ENCODE peak calls at places on chromosomes 3 and 15, in nine cellular contexts. C, L, T, X, Y, H, F, N and Z are unnamed samples.

GRCh38 chr3:13836658-13837587 is 42.9 kb downstream of the WNT7A start:
- DNase-seq in C (no peak), L (no peak), T (no peak), X (no peak), Y (no peak), H (no peak), F (no peak), N (no peak), Z (no peak)

GRCh38 chr3:69791919-69792399 is 52.7 kb downstream of the MITF start:
- DNase-seq in C (no peak), L (no peak), T (no peak), X (no peak), Y (no peak), H (peak; percentile 56), F (peak; percentile 73), N (no peak), Z (no peak)

GRCh38 chr3:194869482-194870169 is 183.9 kb downstream of the FAM43A start:
- DNase-seq in C (no peak), L (no peak), T (peak; percentile 53), X (no peak), Y (no peak), H (peak; percentile 49), F (no peak), N (no peak), Z (no peak)

GRCh38 chr3:114299421-114299820 is 5.6 kb downstream of the TIGIT start:
- DNase-seq in C (no peak), L (no peak), T (peak; percentile 84), X (peak; percentile 81), Y (peak; percentile 54), H (peak; percentile 12), F (peak; percentile 36), N (no peak), Z (peak; percentile 67)

GRCh38 chr15:88513195-88513594 is 33.3 kb downstream of the DET1 start:
- DNase-seq in C (no peak), L (no peak), T (no peak), X (no peak), Y (no peak), H (no peak), F (no peak), N (no peak), Z (no peak)

GRCh38 chr15:92904832-92905640 is 4.9 kb downstream of the CHD2 start:
- DNase-seq in C (no peak), L (no peak), T (no peak), X (no peak), Y (no peak), H (no peak), F (no peak), N (no peak), Z (no peak)

GRCh38 chr15:30885814-30886213 is 17.9 kb upstream of the FAN1 start:
- DNase-seq in C (no peak), L (no peak), T (no peak), X (peak; percentile 88), Y (no peak), H (no peak), F (peak; percentile 29), N (no peak), Z (no peak)

GRCh38 chr3:182889948-182890629 is 90.2 kb downstream of the DCUN1D1 start:
- DNase-seq in C (no peak), L (no peak), T (no peak), X (no peak), Y (no peak), H (no peak), F (peak; percentile 5), N (no peak), Z (no peak)

GRCh38 chr3:150348500-150348899 is 59.6 kb upstream of the TSC22D2 start:
- DNase-seq in C (no peak), L (no peak), T (peak; percentile 64), X (no peak), Y (no peak), H (peak; percentile 92), F (peak; percentile 80), N (peak; percentile 39), Z (no peak)

GRCh38 chr3:158569717-158570244 is 1.2 kb upstream of the MLF1 start:
- DNase-seq in C (no peak), L (peak; percentile 30), T (no peak), X (no peak), Y (no peak), H (no peak), F (no peak), N (no peak), Z (no peak)

GRCh38 chr3:170752571-170753155 is 117.3 kb downstream of the RPL22L1 start:
- DNase-seq in C (no peak), L (no peak), T (no peak), X (no peak), Y (no peak), H (no peak), F (no peak), N (no peak), Z (peak; percentile 59)

GRCh38 chr3:187987919-187988318 is 166.0 kb upstream of the LPP start:
- DNase-seq in C (no peak), L (no peak), T (no peak), X (no peak), Y (no peak), H (no peak), F (no peak), N (no peak), Z (no peak)

GRCh38 chr3:22491326-22491725 is 711.8 kb upstream of the UBE2E2 start:
- DNase-seq in C (no peak), L (no peak), T (no peak), X (no peak), Y (no peak), H (no peak), F (no peak), N (no peak), Z (no peak)

GRCh38 chr3:42190701-42191442 is 75.1 kb downstream of the CCK start:
- DNase-seq in C (peak; percentile 77), L (no peak), T (peak; percentile 59), X (peak; percentile 93), Y (peak; percentile 75), H (peak; percentile 67), F (peak; percentile 72), N (peak; percentile 68), Z (peak; percentile 63)

GRCh38 chr3:64099316-64099715 is 76.0 kb upstream of the PSMD6 start:
- DNase-seq in C (no peak), L (no peak), T (no peak), X (no peak), Y (no peak), H (no peak), F (no peak), N (no peak), Z (no peak)
- H3K36me3 ChIP-seq in C (peaks cover 4% of the 10 kb centered on the region), L (no peaks in the 10 kb centered on the region), T (no peaks in the 10 kb centered on the region), X (peaks cover 10% of the 10 kb centered on the region), Y (peaks cover 41% of the 10 kb centered on the region), H (peaks cover 4% of the 10 kb centered on the region), F (no peaks in the 10 kb centered on the region), N (no peaks in the 10 kb centered on the region), Z (no peaks in the 10 kb centered on the region)

GRCh38 chr15:74888716-74889115 is 1.1 kb upstream of the MPI start:
- DNase-seq in C (no peak), L (no peak), T (no peak), X (no peak), Y (peak; percentile 54), H (no peak), F (no peak), N (no peak), Z (no peak)

GRCh38 chr15:74885461-74885860 is 4.4 kb upstream of the MPI start:
- DNase-seq in C (no peak), L (no peak), T (no peak), X (no peak), Y (no peak), H (no peak), F (no peak), N (no peak), Z (no peak)

GRCh38 chr15:74882528-74882927 is 7.3 kb upstream of the MPI start:
- DNase-seq in C (no peak), L (no peak), T (no peak), X (no peak), Y (no peak), H (no peak), F (no peak), N (no peak), Z (no peak)

GRCh38 chr15:74889390-74889881 is 406 bp upstream of the MPI start:
- DNase-seq in C (no peak), L (peak; percentile 40), T (no peak), X (peak; percentile 76), Y (peak; percentile 36), H (peak; percentile 29), F (peak; percentile 54), N (no peak), Z (no peak)

GRCh38 chr15:74884428-74885223 is 5.2 kb upstream of the MPI start:
- DNase-seq in C (no peak), L (no peak), T (no peak), X (no peak), Y (no peak), H (no peak), F (peak; percentile 16), N (no peak), Z (no peak)
- TF ChIP-seq CTCF in C (no peak), L (no peak), T (no peak), X (no peak), Y (no peak), H (no peak), F (no peak), N (no peak), Z (no peak)

GRCh38 chr15:66569461-66570137 is 3.8 kb upstream of the LCTL start:
- DNase-seq in C (no peak), L (no peak), T (no peak), X (no peak), Y (no peak), H (no peak), F (no peak), N (no peak), Z (no peak)
- H3K36me3 ChIP-seq in C (no peaks in the 10 kb centered on the region), L (no peaks in the 10 kb centered on the region), T (no peaks in the 10 kb centered on the region), X (no peaks in the 10 kb centered on the region), Y (no peaks in the 10 kb centered on the region), H (no peaks in the 10 kb centered on the region), F (no peaks in the 10 kb centered on the region), N (no peaks in the 10 kb centered on the region), Z (no peaks in the 10 kb centered on the region)

GRCh38 chr3:123422457-123422856 is 26.4 kb downstream of the ADCY5 start:
- DNase-seq in C (no peak), L (no peak), T (no peak), X (peak; percentile 66), Y (no peak), H (no peak), F (no peak), N (no peak), Z (no peak)
- TF ChIP-seq CTCF in C (no peak), L (no peak), T (no peak), X (peak; percentile 50), Y (no peak), H (no peak), F (no peak), N (no peak), Z (no peak)

GRCh38 chr15:68801572-68802148 is 19.0 kb downstream of the ANP32A start:
- DNase-seq in C (no peak), L (no peak), T (no peak), X (peak; percentile 29), Y (no peak), H (no peak), F (no peak), N (no peak), Z (no peak)
- H3K36me3 ChIP-seq in C (no peaks in the 10 kb centered on the region), L (no peaks in the 10 kb centered on the region), T (peaks cover 9% of the 10 kb centered on the region), X (peaks cover 53% of the 10 kb centered on the region), Y (peaks cover 37% of the 10 kb centered on the region), H (no peaks in the 10 kb centered on the region), F (no peaks in the 10 kb centered on the region), N (no peaks in the 10 kb centered on the region), Z (peaks cover 34% of the 10 kb centered on the region)